ENCODE peak calls at places on chromosomes 4 and X, in eight cellular contexts. W is stromal cell of bone marrow; T is stimulated activated CD8-positive, alpha-beta memory T cell treated with anti-CD3 and anti-CD28 coated beads, Interleukin-15, amount 100 ng/mL, for 4 hours; P is body of pancreas; B is psoas muscle; G is stimulated activated CD4-positive, alpha-beta T cell treated with anti-CD3 and anti-CD28 coated beads, Interleukin-15, amount 100 ng/mL, for 48 hours; Z is retina; A is T-cell. D is an unnamed sample.

GRCh38 chr4:156660470-156660869 is 311.1 kb downstream of the PDGFC start:
- DNase-seq in W (no peak), T (no peak), P (no peak), B (no peak), G (no peak), Z (no peak), A (no peak), D (no peak)

GRCh38 chr4:3201718-3202702 is 46.9 kb upstream of the MSANTD1 start:
- DNase-seq in W (no peak), T (peak; percentile 30), P (peak; percentile 10), B (no peak), G (peak; percentile 59), Z (no peak), A (peak; percentile 78), D (no peak)

GRCh38 chrX:148311544-148311943 is 188.9 kb upstream of the AFF2 start:
- DNase-seq in W (no peak), T (no peak), P (no peak), B (no peak), G (no peak), Z (no peak), A (no peak), D (no peak)

GRCh38 chr4:30538794-30539193 is 181.4 kb upstream of the PCDH7 start:
- DNase-seq in W (no peak), T (no peak), P (no peak), B (no peak), G (no peak), Z (no peak), A (no peak), D (no peak)

GRCh38 chr4:176981074-176981473 is 188.4 kb upstream of the VEGFC start:
- DNase-seq in W (no peak), T (no peak), P (no peak), B (no peak), G (no peak), Z (no peak), A (no peak), D (no peak)

GRCh38 chr4:111323496-111323895 is 700.6 kb upstream of the PITX2 start:
- DNase-seq in W (peak; percentile 40), T (no peak), P (no peak), B (no peak), G (no peak), Z (no peak), A (no peak), D (no peak)

GRCh38 chrX:69357293-69357692 is 146.8 kb upstream of the NALF2 start:
- DNase-seq in W (no peak), T (no peak), P (no peak), B (no peak), G (no peak), Z (no peak), A (no peak), D (no peak)

GRCh38 chr4:147285751-147286150 is 195.1 kb upstream of the EDNRA start:
- DNase-seq in W (peak; percentile 53), T (no peak), P (no peak), B (no peak), G (no peak), Z (no peak), A (no peak), D (no peak)

GRCh38 chrX:133394765-133395164 is 20.5 kb downstream of the GPC4 start:
- DNase-seq in W (no peak), T (no peak), P (no peak), B (no peak), G (no peak), Z (no peak), A (no peak), D (no peak)

GRCh38 chrX:144335402-144335801 is 451.5 kb downstream of the UBE2NL start:
- DNase-seq in W (no peak), T (no peak), P (no peak), B (no peak), G (no peak), Z (no peak), A (no peak), D (no peak)

GRCh38 chr4:147916351-147916750 is 184.5 kb downstream of the ARHGAP10 start:
- DNase-seq in W (peak; percentile 74), T (no peak), P (no peak), B (no peak), G (no peak), Z (no peak), A (no peak), D (no peak)

D was measured in left ventricle myocardium inferior.